ENCODE peak calls at places on chromosomes 4 and X, in nine cellular contexts. One of them, this sample, is unnamed. For H3K4me1, the result is how much of the 10 kb centered on the place peaks cover.

GRCh38 chr4:40721730-40722171 is 28.0 kb upstream of the NSUN7 start:
- DNase-seq in esophagus muscularis mucosa: no peak
- DNase-seq in fibroblast of lung: peak
- DNase-seq in psoas muscle: no peak
- DNase-seq in IMR-90: peak
- DNase-seq in tibial artery: no peak
- DNase-seq in stomach: no peak
- DNase-seq in testis: no peak
- DNase-seq in right lobe of liver: no peak
- DNase-seq in this sample: no peak

GRCh38 chr4:7763788-7764187 is 175.9 kb downstream of the AFAP1 start:
- DNase-seq in esophagus muscularis mucosa: no peak
- DNase-seq in fibroblast of lung: peak
- DNase-seq in psoas muscle: no peak
- DNase-seq in IMR-90: peak
- DNase-seq in tibial artery: no peak
- DNase-seq in stomach: no peak
- DNase-seq in testis: no peak
- DNase-seq in right lobe of liver: no peak
- DNase-seq in this sample: no peak

GRCh38 chr4:101843054-101843453 is 52.5 kb downstream of the BANK1 start:
- DNase-seq in esophagus muscularis mucosa: no peak
- DNase-seq in fibroblast of lung: no peak
- DNase-seq in psoas muscle: no peak
- DNase-seq in IMR-90: no peak
- DNase-seq in tibial artery: no peak
- DNase-seq in stomach: no peak
- DNase-seq in testis: no peak
- DNase-seq in right lobe of liver: no peak
- DNase-seq in this sample: no peak

GRCh38 chr4:46844325-46844917 is 64.6 kb downstream of the COX7B2 start:
- DNase-seq in esophagus muscularis mucosa: no peak
- DNase-seq in fibroblast of lung: peak
- DNase-seq in psoas muscle: no peak
- DNase-seq in IMR-90: peak
- DNase-seq in tibial artery: no peak
- DNase-seq in stomach: peak
- DNase-seq in testis: peak
- DNase-seq in right lobe of liver: no peak
- DNase-seq in this sample: peak

GRCh38 chr4:119628281-119629141 is at the start of gene PDE5A:
- DNase-seq in esophagus muscularis mucosa: peak
- DNase-seq in fibroblast of lung: peak
- DNase-seq in psoas muscle: peak
- DNase-seq in IMR-90: peak
- DNase-seq in tibial artery: peak
- DNase-seq in stomach: peak
- DNase-seq in testis: peak
- DNase-seq in right lobe of liver: peak
- DNase-seq in this sample: peak

GRCh38 chrX:139862208-139862607 is 70.6 kb downstream of the ATP11C start:
- DNase-seq in esophagus muscularis mucosa: no peak
- DNase-seq in fibroblast of lung: no peak
- DNase-seq in psoas muscle: no peak
- DNase-seq in IMR-90: no peak
- DNase-seq in tibial artery: no peak
- DNase-seq in stomach: no peak
- DNase-seq in testis: no peak
- DNase-seq in right lobe of liver: no peak
- DNase-seq in this sample: no peak

GRCh38 chr4:185859106-185859505 is 47.1 kb upstream of the SORBS2 start:
- DNase-seq in esophagus muscularis mucosa: no peak
- DNase-seq in fibroblast of lung: peak
- DNase-seq in psoas muscle: no peak
- DNase-seq in IMR-90: no peak
- DNase-seq in tibial artery: no peak
- DNase-seq in stomach: no peak
- DNase-seq in testis: no peak
- DNase-seq in right lobe of liver: no peak
- DNase-seq in this sample: peak

GRCh38 chr4:187357045-187357643 is 633.5 kb upstream of the FAT1 start:
- DNase-seq in esophagus muscularis mucosa: no peak
- DNase-seq in fibroblast of lung: no peak
- DNase-seq in psoas muscle: no peak
- DNase-seq in IMR-90: no peak
- DNase-seq in tibial artery: no peak
- DNase-seq in stomach: no peak
- DNase-seq in testis: no peak
- DNase-seq in right lobe of liver: no peak
- DNase-seq in this sample: no peak

GRCh38 chrX:150577174-150577573 is 8.8 kb downstream of the MTM1 start:
- DNase-seq in esophagus muscularis mucosa: no peak
- DNase-seq in fibroblast of lung: no peak
- DNase-seq in psoas muscle: no peak
- DNase-seq in IMR-90: no peak
- DNase-seq in tibial artery: no peak
- DNase-seq in stomach: no peak
- DNase-seq in testis: no peak
- DNase-seq in right lobe of liver: no peak
- DNase-seq in this sample: peak

GRCh38 chr4:165393704-165394103 is 14.9 kb downstream of the CPE start:
- DNase-seq in esophagus muscularis mucosa: no peak
- DNase-seq in fibroblast of lung: peak
- DNase-seq in psoas muscle: no peak
- DNase-seq in IMR-90: no peak
- DNase-seq in tibial artery: no peak
- DNase-seq in stomach: no peak
- DNase-seq in testis: no peak
- DNase-seq in right lobe of liver: no peak
- DNase-seq in this sample: no peak

GRCh38 chrX:84240848-84241565 is 53.0 kb upstream of the RPS6KA6 start:
- DNase-seq in esophagus muscularis mucosa: no peak
- DNase-seq in fibroblast of lung: peak
- DNase-seq in psoas muscle: no peak
- DNase-seq in IMR-90: peak
- DNase-seq in tibial artery: no peak
- DNase-seq in stomach: no peak
- DNase-seq in testis: no peak
- DNase-seq in right lobe of liver: no peak
- DNase-seq in this sample: no peak

GRCh38 chrX:21745756-21746155 is 12.2 kb downstream of the SMPX start:
- DNase-seq in esophagus muscularis mucosa: no peak
- DNase-seq in fibroblast of lung: no peak
- DNase-seq in psoas muscle: no peak
- DNase-seq in IMR-90: peak
- DNase-seq in tibial artery: no peak
- DNase-seq in stomach: peak
- DNase-seq in testis: peak
- DNase-seq in right lobe of liver: no peak
- DNase-seq in this sample: peak

GRCh38 chr4:15110120-15110571 is 107.9 kb downstream of the CPEB2 start:
- DNase-seq in esophagus muscularis mucosa: no peak
- DNase-seq in fibroblast of lung: no peak
- DNase-seq in psoas muscle: no peak
- DNase-seq in IMR-90: no peak
- DNase-seq in tibial artery: no peak
- DNase-seq in stomach: no peak
- DNase-seq in testis: no peak
- DNase-seq in right lobe of liver: no peak
- DNase-seq in this sample: peak

GRCh38 chr4:168453146-168453545 is 27.1 kb downstream of the DDX60L start:
- DNase-seq in esophagus muscularis mucosa: no peak
- DNase-seq in fibroblast of lung: no peak
- DNase-seq in psoas muscle: no peak
- DNase-seq in IMR-90: no peak
- DNase-seq in tibial artery: no peak
- DNase-seq in stomach: no peak
- DNase-seq in testis: no peak
- DNase-seq in right lobe of liver: no peak
- DNase-seq in this sample: no peak

GRCh38 chr4:96713271-96713670 is 873.4 kb downstream of the PDHA2 start:
- DNase-seq in esophagus muscularis mucosa: no peak
- DNase-seq in fibroblast of lung: peak
- DNase-seq in psoas muscle: no peak
- DNase-seq in IMR-90: no peak
- DNase-seq in tibial artery: no peak
- DNase-seq in stomach: no peak
- DNase-seq in testis: no peak
- DNase-seq in right lobe of liver: no peak
- DNase-seq in this sample: no peak

GRCh38 chr4:108926058-108926457 is 163.2 kb upstream of the ETNPPL start:
- DNase-seq in esophagus muscularis mucosa: no peak
- DNase-seq in fibroblast of lung: peak
- DNase-seq in psoas muscle: no peak
- DNase-seq in IMR-90: peak
- DNase-seq in tibial artery: no peak
- DNase-seq in stomach: no peak
- DNase-seq in testis: no peak
- DNase-seq in right lobe of liver: no peak
- DNase-seq in this sample: no peak

GRCh38 chrX:31038585-31039326 is 33.1 kb downstream of the FTHL17 start:
- DNase-seq in esophagus muscularis mucosa: no peak
- DNase-seq in fibroblast of lung: peak
- DNase-seq in psoas muscle: no peak
- DNase-seq in IMR-90: peak
- DNase-seq in tibial artery: no peak
- DNase-seq in stomach: peak
- DNase-seq in testis: peak
- DNase-seq in right lobe of liver: no peak
- DNase-seq in this sample: peak

GRCh38 chr4:123351713-123352112 is 44.9 kb upstream of the SPRY1 start:
- DNase-seq in esophagus muscularis mucosa: no peak
- DNase-seq in fibroblast of lung: no peak
- DNase-seq in psoas muscle: no peak
- DNase-seq in IMR-90: no peak
- DNase-seq in tibial artery: no peak
- DNase-seq in stomach: no peak
- DNase-seq in testis: no peak
- DNase-seq in right lobe of liver: peak
- DNase-seq in this sample: no peak

GRCh38 chr4:87046111-87046510 is 111.3 kb downstream of the AFF1 start:
- DNase-seq in esophagus muscularis mucosa: no peak
- DNase-seq in fibroblast of lung: peak
- DNase-seq in psoas muscle: no peak
- DNase-seq in IMR-90: peak
- DNase-seq in tibial artery: no peak
- DNase-seq in stomach: no peak
- DNase-seq in testis: no peak
- DNase-seq in right lobe of liver: no peak
- DNase-seq in this sample: no peak
- H3K4me3 ChIP-seq in esophagus muscularis mucosa: peak
- H3K4me3 ChIP-seq in fibroblast of lung: no peak
- H3K4me3 ChIP-seq in psoas muscle: peak
- H3K4me3 ChIP-seq in IMR-90: no peak
- H3K4me3 ChIP-seq in tibial artery: no peak
- H3K4me3 ChIP-seq in stomach: no peak
- H3K4me3 ChIP-seq in testis: no peak
- H3K4me3 ChIP-seq in right lobe of liver: no peak
- H3K4me3 ChIP-seq in this sample: no peak

DNA sequence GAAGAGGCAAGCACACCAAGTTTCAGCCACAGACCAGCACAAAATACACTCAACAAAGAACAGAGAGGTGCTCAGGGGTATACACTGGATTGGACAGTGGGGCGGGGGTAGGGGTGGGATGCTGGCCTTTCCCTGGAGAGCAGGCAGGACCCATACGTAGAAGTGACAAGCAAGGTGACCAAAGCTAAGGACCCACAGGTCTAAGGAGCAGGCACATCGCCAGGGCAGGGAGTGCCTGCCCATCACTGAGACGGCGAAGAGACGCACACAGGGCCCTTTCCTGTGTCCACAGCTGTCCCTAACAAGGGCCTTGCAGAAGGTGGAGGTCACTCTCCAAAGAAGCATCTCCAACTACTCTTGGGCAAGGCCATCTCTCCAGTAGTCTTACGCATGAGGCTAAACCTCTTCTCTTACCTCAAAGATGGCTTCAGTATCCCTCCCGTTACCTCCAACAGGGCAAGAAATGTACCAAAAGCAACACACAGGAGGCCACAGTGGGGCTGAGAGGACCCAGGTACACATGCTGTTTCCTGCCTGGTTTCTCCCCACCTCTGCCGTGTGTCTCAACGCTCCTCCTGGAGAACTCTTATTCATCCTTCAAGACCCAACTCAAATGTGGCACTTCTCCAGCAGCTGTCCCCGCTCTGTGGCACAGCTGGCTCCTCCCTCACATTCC is 6.5 kb downstream of the WDR1 start:
- DNase-seq in esophagus muscularis mucosa: no peak
- DNase-seq in fibroblast of lung: no peak
- DNase-seq in psoas muscle: no peak
- DNase-seq in IMR-90: no peak
- DNase-seq in tibial artery: no peak
- DNase-seq in stomach: no peak
- DNase-seq in testis: no peak
- DNase-seq in right lobe of liver: no peak
- DNase-seq in this sample: no peak
- H3K4me1 ChIP-seq in esophagus muscularis mucosa: half or more
- H3K4me1 ChIP-seq in fibroblast of lung: under half
- H3K4me1 ChIP-seq in psoas muscle: half or more
- H3K4me1 ChIP-seq in IMR-90: half or more
- H3K4me1 ChIP-seq in tibial artery: half or more
- H3K4me1 ChIP-seq in stomach: half or more
- H3K4me1 ChIP-seq in testis: under half
- H3K4me1 ChIP-seq in right lobe of liver: under half
- H3K4me1 ChIP-seq in this sample: under half

GRCh38 chr4:82429728-82430192 is 502 bp downstream of the HNRNPDL start:
- DNase-seq in esophagus muscularis mucosa: no peak
- DNase-seq in fibroblast of lung: peak
- DNase-seq in psoas muscle: no peak
- DNase-seq in IMR-90: no peak
- DNase-seq in tibial artery: no peak
- DNase-seq in stomach: no peak
- DNase-seq in testis: no peak
- DNase-seq in right lobe of liver: no peak
- DNase-seq in this sample: peak
- TF ChIP-seq CTCF in esophagus muscularis mucosa: no peak
- TF ChIP-seq CTCF in fibroblast of lung: no peak
- TF ChIP-seq CTCF in psoas muscle: no peak
- TF ChIP-seq CTCF in IMR-90: no peak
- TF ChIP-seq CTCF in tibial artery: no peak
- TF ChIP-seq CTCF in stomach: no peak
- TF ChIP-seq CTCF in testis: no peak
- TF ChIP-seq CTCF in right lobe of liver: no peak
- TF ChIP-seq CTCF in this sample: no peak

DNA sequence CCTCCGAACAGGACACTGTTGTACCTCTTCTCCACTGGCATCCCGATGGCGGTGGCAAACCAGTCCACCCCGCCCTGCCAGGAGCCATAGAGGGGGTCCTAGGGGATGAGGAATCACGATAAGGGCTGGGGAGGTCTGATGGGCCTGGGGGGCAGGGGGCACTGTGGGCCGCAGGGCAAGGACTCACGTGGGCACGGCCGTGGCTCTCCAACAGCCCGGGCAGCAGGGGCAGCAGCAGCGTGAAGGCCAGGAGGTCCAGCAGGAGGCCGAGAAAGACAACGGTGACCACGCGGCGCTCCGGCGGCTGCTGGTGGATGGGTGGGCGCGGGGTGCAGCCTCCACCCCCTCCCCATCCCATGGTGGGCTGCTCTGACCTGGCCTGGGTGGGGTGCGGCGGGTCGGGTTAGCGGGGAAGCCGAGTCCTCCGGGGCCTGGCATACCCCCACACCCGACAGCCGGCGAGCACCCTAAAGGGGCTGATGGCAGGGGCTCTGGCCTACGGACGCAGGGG is 29.6 kb downstream of the NOP14 start:
- DNase-seq in esophagus muscularis mucosa: no peak
- DNase-seq in fibroblast of lung: no peak
- DNase-seq in psoas muscle: no peak
- DNase-seq in IMR-90: no peak
- DNase-seq in tibial artery: no peak
- DNase-seq in stomach: no peak
- DNase-seq in testis: no peak
- DNase-seq in right lobe of liver: peak
- DNase-seq in this sample: peak
- H3K4me3 ChIP-seq in esophagus muscularis mucosa: peak
- H3K4me3 ChIP-seq in fibroblast of lung: peak
- H3K4me3 ChIP-seq in psoas muscle: peak
- H3K4me3 ChIP-seq in IMR-90: peak
- H3K4me3 ChIP-seq in tibial artery: peak
- H3K4me3 ChIP-seq in stomach: peak
- H3K4me3 ChIP-seq in testis: peak
- H3K4me3 ChIP-seq in right lobe of liver: peak
- H3K4me3 ChIP-seq in this sample: peak

This sample was measured in colonic mucosa.